ENCODE peak calls at places on chromosomes 1 and 21, in five cellular contexts. P, R, S, X and H are unnamed samples.

GRCh38 chr1:205630241-205630640 is 1.6 kb downstream of the ELK4 start:
- DNase-seq in P (no peak), R (no peak), S (peak; percentile 28), X (peak; percentile 15), H (no peak)

GRCh38 chr1:1334835-1335234 is 3.8 kb downstream of the TAS1R3 start:
- DNase-seq in P (no peak), R (no peak), S (no peak), X (no peak), H (no peak)

GRCh38 chr1:244069499-244069898 is 18.4 kb downstream of the ZBTB18 start:
- DNase-seq in P (no peak), R (no peak), S (no peak), X (no peak), H (no peak)

GRCh38 chr1:105544475-105544874 is 1512.0 kb upstream of the PRMT6 start:
- DNase-seq in P (no peak), R (no peak), S (no peak), X (no peak), H (no peak)

GRCh38 chr21:38438476-38438893 is 59.8 kb downstream of the ERG start:
- DNase-seq in P (no peak), R (no peak), S (peak; percentile 94), X (no peak), H (no peak)

GRCh38 chr21:17089121-17089520 is 423.7 kb upstream of the CXADR start:
- DNase-seq in P (no peak), R (no peak), S (peak; percentile 4), X (no peak), H (no peak)

GRCh38 chr1:235809949-235810348 is 56.8 kb downstream of the LYST start:
- DNase-seq in P (no peak), R (no peak), S (peak; percentile 66), X (no peak), H (no peak)

GRCh38 chr1:193019442-193020026 is 39.6 kb downstream of the UCHL5 start:
- DNase-seq in P (peak; percentile 11), R (peak; percentile 49), S (peak; percentile 34), X (peak; percentile 60), H (peak; percentile 47)

GRCh38 chr21:34006603-34007168 is 66.7 kb upstream of the MRPS6 start:
- DNase-seq in P (no peak), R (no peak), S (no peak), X (no peak), H (no peak)

GRCh38 chr1:220770245-220770913 is 16.3 kb upstream of the MTARC1 start:
- DNase-seq in P (no peak), R (no peak), S (no peak), X (no peak), H (no peak)

GRCh38 chr1:159923203-159924024 is 1.9 kb downstream of the TAGLN2 start:
- DNase-seq in P (no peak), R (no peak), S (peak; percentile 85), X (peak; percentile 75), H (peak; percentile 86)

GRCh38 chr1:153122831-153123421 is 9.6 kb upstream of the SPRR2F start:
- DNase-seq in P (peak; percentile 66), R (peak; percentile 41), S (no peak), X (no peak), H (peak; percentile 98)

GRCh38 chr1:29647581-29647980 is 411.3 kb downstream of the PTPRU start:
- DNase-seq in P (no peak), R (no peak), S (peak; percentile 30), X (no peak), H (no peak)

GRCh38 chr1:214354440-214355148 is 73.6 kb downstream of the SMYD2 start:
- DNase-seq in P (no peak), R (no peak), S (peak; percentile 49), X (no peak), H (no peak)

GRCh38 chr1:245154429-245155185 is at the start of gene KIF26B:
- DNase-seq in P (peak; percentile 17), R (no peak), S (peak; percentile 63), X (no peak), H (peak; percentile 41)

GRCh38 chr1:175678471-175678870 is 64.9 kb downstream of the TNR start:
- DNase-seq in P (no peak), R (no peak), S (no peak), X (no peak), H (no peak)

GRCh38 chr1:174743654-174744561 is 255.8 kb upstream of the CACYBP start:
- DNase-seq in P (peak; percentile 7), R (peak; percentile 28), S (peak; percentile 16), X (peak; percentile 73), H (peak; percentile 52)

GRCh38 chr21:43209575-43210453 is 41.0 kb downstream of the CRYAA start:
- DNase-seq in P (no peak), R (no peak), S (peak; percentile 85), X (no peak), H (peak; percentile 76)

GRCh38 chr1:8419861-8420260 is 101.9 kb downstream of the SLC45A1 start:
- DNase-seq in P (no peak), R (no peak), S (no peak), X (no peak), H (no peak)

GRCh38 chr1:91847851-91848250 is 38.1 kb downstream of the TGFBR3 start:
- DNase-seq in P (no peak), R (no peak), S (no peak), X (no peak), H (peak; percentile 62)

GRCh38 chr21:44517175-44517899 is 22.7 kb downstream of the KRTAP10-1 start:
- DNase-seq in P (no peak), R (peak; percentile 98), S (no peak), X (peak; percentile 61), H (no peak)

GRCh38 chr1:42830631-42831030 is 13.4 kb upstream of the SVBP start:
- DNase-seq in P (no peak), R (no peak), S (no peak), X (no peak), H (no peak)

GRCh38 chr1:28296401-28297220 is 32.2 kb upstream of the MED18 start:
- DNase-seq in P (no peak), R (no peak), S (peak; percentile 11), X (no peak), H (no peak)

GRCh38 chr21:16423921-16424320 is 694.1 kb downstream of the USP25 start:
- DNase-seq in P (no peak), R (no peak), S (no peak), X (no peak), H (no peak)

GRCh38 chr1:92168657-92169056 is 49.1 kb upstream of the C1orf146 start:
- DNase-seq in P (no peak), R (no peak), S (peak; percentile 6), X (no peak), H (no peak)

GRCh38 chr1:210293191-210293607 is 35.5 kb upstream of the HHAT start:
- DNase-seq in P (no peak), R (no peak), S (peak; percentile 89), X (no peak), H (no peak)

GRCh38 chr1:210633636-210634035 is 304.9 kb downstream of the HHAT start:
- DNase-seq in P (no peak), R (no peak), S (no peak), X (no peak), H (no peak)

GRCh38 chr1:216518844-216519627 is 95.8 kb upstream of the USH2A start:
- DNase-seq in P (no peak), R (no peak), S (no peak), X (no peak), H (no peak)

GRCh38 chr21:45276620-45277019 is 11.1 kb downstream of the POFUT2 start:
- DNase-seq in P (no peak), R (no peak), S (no peak), X (no peak), H (no peak)

GRCh38 chr1:226402615-226403521 is 5.0 kb downstream of the PARP1 start:
- DNase-seq in P (no peak), R (no peak), S (no peak), X (no peak), H (no peak)

GRCh38 chr1:201665036-201665435 is 126.1 kb downstream of the NAV1 start:
- DNase-seq in P (no peak), R (no peak), S (no peak), X (no peak), H (no peak)
- H4K20me1 ChIP-seq in P (peaks cover 3% of the 10 kb centered on the region), R (no peaks in the 10 kb centered on the region), S (peaks cover 99% of the 10 kb centered on the region), X (no peaks in the 10 kb centered on the region), H (no peaks in the 10 kb centered on the region)

DNA sequence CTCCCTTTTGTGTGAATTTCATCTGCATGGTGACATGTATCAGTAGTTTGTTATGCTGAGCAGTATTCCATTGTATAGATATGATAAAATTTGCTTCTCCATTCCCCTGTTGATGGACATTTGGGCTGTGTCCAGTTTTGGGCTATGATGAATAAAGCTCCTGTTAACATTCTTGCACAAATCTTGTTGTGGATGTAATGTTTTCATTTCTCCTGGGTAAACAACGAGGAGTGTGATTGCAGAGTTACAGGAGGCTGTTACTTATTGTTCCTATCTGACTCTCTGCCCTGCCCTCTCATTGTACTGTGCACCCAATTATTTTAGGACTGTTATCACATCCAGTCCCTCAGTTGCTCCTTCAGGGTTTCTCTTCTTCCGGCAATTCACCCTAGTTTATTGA is 24.2 kb downstream of the MAPKAPK2 start:
- DNase-seq in P (no peak), R (no peak), S (no peak), X (no peak), H (no peak)
- H4K20me1 ChIP-seq in P (peaks cover 36% of the 10 kb centered on the region), R (peaks cover 5% of the 10 kb centered on the region), S (peaks cover 99% of the 10 kb centered on the region), X (peaks cover 16% of the 10 kb centered on the region), H (peaks cover 38% of the 10 kb centered on the region)

GRCh38 chr1:59815892-59816291 is 1.1 kb downstream of the HOOK1 start:
- DNase-seq in P (peak; percentile 19), R (no peak), S (no peak), X (no peak), H (no peak)

GRCh38 chr1:59816318-59816878 is 1.6 kb downstream of the HOOK1 start:
- DNase-seq in P (no peak), R (no peak), S (no peak), X (no peak), H (no peak)

GRCh38 chr1:59814180-59814900 is 409 bp upstream of the HOOK1 start:
- DNase-seq in P (peak; percentile 94), R (peak; percentile 99), S (no peak), X (no peak), H (peak; percentile 96)

GRCh38 chr1:59814901-59815825 is at the start of gene HOOK1:
- DNase-seq in P (no peak), R (no peak), S (no peak), X (no peak), H (no peak)

DNA sequence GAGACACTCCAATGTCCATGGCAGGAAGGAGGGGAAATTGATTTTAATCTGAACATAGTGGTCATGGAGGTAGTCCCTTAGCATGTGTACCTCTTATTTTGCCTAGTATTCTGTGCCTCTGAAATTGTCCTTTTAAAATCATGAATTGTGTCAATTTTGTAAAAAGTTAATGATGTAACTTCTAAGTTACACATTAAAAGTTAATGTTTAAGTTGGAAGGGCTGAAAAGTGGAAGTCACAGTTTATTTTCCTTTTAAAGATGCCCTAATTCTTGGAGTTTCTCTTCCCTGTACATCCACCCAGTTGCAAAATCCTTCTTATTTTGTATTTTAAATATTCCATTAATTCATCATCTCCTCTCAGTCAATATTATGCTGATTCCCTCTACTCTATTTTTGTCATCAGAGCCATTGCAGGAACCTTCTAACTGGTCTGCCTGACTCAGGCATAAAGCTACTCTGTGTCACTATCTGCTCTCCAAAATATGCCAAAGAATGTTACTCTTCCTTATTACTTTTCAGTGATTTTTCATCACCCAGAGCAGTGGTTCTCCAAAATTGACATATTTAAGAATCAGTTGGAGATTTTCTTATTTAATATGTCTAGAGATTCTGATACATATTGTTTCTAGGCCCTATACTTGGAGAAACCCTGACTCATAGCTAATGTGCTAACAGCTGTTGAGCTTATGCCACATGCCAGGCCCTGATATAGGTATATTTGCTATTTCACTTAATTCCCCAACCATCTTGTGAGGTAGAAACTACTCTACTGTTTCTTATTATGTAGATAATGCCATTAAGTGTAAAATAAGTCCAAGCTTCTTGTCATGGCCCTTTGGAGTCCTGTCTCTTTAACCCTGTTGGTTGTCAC is 5.1 kb downstream of the HOOK1 start:
- DNase-seq in P (no peak), R (no peak), S (no peak), X (no peak), H (no peak)
- H4K20me1 ChIP-seq in P (no peaks in the 10 kb centered on the region), R (no peaks in the 10 kb centered on the region), S (no peaks in the 10 kb centered on the region), X (no peaks in the 10 kb centered on the region), H (no peaks in the 10 kb centered on the region)

GRCh38 chr1:15617173-15617873 is at the start of gene DDI2:
- DNase-seq in P (peak; percentile 81), R (peak; percentile 92), S (peak; percentile 96), X (peak; percentile 92), H (peak; percentile 88)
- H4K20me1 ChIP-seq in P (no peaks in the 10 kb centered on the region), R (peaks cover 8% of the 10 kb centered on the region), S (peaks cover 18% of the 10 kb centered on the region), X (peaks cover 12% of the 10 kb centered on the region), H (peaks cover 19% of the 10 kb centered on the region)